ENCODE peak calls at places on chromosomes 1 and 21, in nine cellular contexts. R is brain microvascular endothelial cell; J is astrocyte of the spinal cord; G is OCI-LY7; B is mucosa of descending colon; H is fibroblast of the aortic adventitia; O is GM12865; N is CD8-positive, alpha-beta T cell; M is cardiac muscle cell. Z is an unnamed sample.

GRCh38 chr1:66134004-66134403 is 341.3 kb downstream of the PDE4B start:
- DNase-seq in M (no peak), G (no peak), N (no peak), R (no peak), O (no peak), H (no peak), J (no peak), B (no peak), Z (no peak)

GRCh38 chr1:232183802-232184201 is 446.1 kb downstream of the SIPA1L2 start:
- DNase-seq in R (no peak), N (no peak), B (no peak), G (peak; percentile 4), J (no peak), M (no peak), H (no peak), O (no peak), Z (no peak)

GRCh38 chr21:44800103-44800502 is 1.5 kb downstream of the UBE2G2 start:
- DNase-seq in J (peak; percentile 42), N (no peak), G (peak; percentile 68), M (peak; percentile 65), B (peak; percentile 74), O (peak; percentile 33), R (no peak), H (peak; percentile 65), Z (peak; percentile 69)

GRCh38 chr1:101357444-101357986 is 120.7 kb downstream of the S1PR1 start:
- DNase-seq in G (peak; percentile 77), O (peak; percentile 91), R (peak; percentile 87), M (peak; percentile 88), N (peak; percentile 79), H (peak; percentile 82), J (peak; percentile 81), B (peak; percentile 78), Z (peak; percentile 23)

GRCh38 chr1:180680558-180681144 is 48.8 kb downstream of the XPR1 start:
- DNase-seq in J (peak; percentile 72), N (no peak), R (peak; percentile 59), B (no peak), O (no peak), G (no peak), M (peak; percentile 44), H (peak; percentile 21), Z (peak; percentile 27)

GRCh38 chr1:47934243-47934805 is 62.9 kb downstream of the TRABD2B start:
- DNase-seq in G (no peak), J (peak; percentile 8), H (peak; percentile 61), O (no peak), B (peak; percentile 52), R (no peak), M (peak; percentile 92), N (no peak), Z (no peak)

GRCh38 chr1:224454337-224455055 is 19.9 kb upstream of the WDR26 start:
- DNase-seq in G (no peak), M (no peak), R (no peak), N (no peak), H (no peak), B (peak; percentile 66), O (no peak), J (no peak), Z (no peak)

GRCh38 chr1:99643021-99643779 is 2.7 kb upstream of the PALMD start:
- DNase-seq in H (no peak), O (no peak), N (no peak), B (no peak), J (no peak), M (no peak), G (no peak), R (peak; percentile 14), Z (no peak)

GRCh38 chr21:37373539-37373938 is 7.0 kb downstream of the DYRK1A start:
- DNase-seq in R (no peak), O (no peak), G (no peak), H (no peak), B (no peak), M (no peak), J (peak; percentile 9), N (no peak), Z (no peak)

GRCh38 chr1:244046907-244047738 is 4.0 kb upstream of the ZBTB18 start:
- DNase-seq in R (peak; percentile 45), J (peak; percentile 55), O (no peak), G (no peak), H (peak; percentile 32), M (peak; percentile 33), N (no peak), B (peak; percentile 38), Z (no peak)

GRCh38 chr1:203937678-203938330 is 76.4 kb downstream of the SNRPE start:
- DNase-seq in H (no peak), G (peak; percentile 86), J (no peak), M (no peak), B (no peak), R (no peak), O (no peak), N (no peak), Z (peak; percentile 29)

GRCh38 chr1:1270813-1271212 is 2.8 kb downstream of the UBE2J2 start:
- DNase-seq in H (peak; percentile 75), B (no peak), G (no peak), J (no peak), M (peak; percentile 62), R (no peak), O (no peak), N (no peak), Z (no peak)

GRCh38 chr1:37410080-37410479 is 64.3 kb upstream of the ZC3H12A start:
- DNase-seq in J (no peak), N (no peak), R (no peak), B (no peak), H (no peak), M (no peak), O (no peak), G (no peak), Z (no peak)

GRCh38 chr1:17437260-17438175 is 2.0 kb downstream of the RCC2 start:
- DNase-seq in G (peak; percentile 73), O (peak; percentile 68), R (no peak), B (peak; percentile 45), H (no peak), M (peak; percentile 55), N (peak; percentile 75), J (peak; percentile 41), Z (no peak)

GRCh38 chr1:193318347-193318746 is 131.9 kb upstream of the B3GALT2 start:
- DNase-seq in N (no peak), J (no peak), B (no peak), H (no peak), R (no peak), M (no peak), G (no peak), O (no peak), Z (no peak)

GRCh38 chr1:173603056-173603591 is at the start of gene SLC9C2:
- DNase-seq in J (peak; percentile 5), B (peak; percentile 4), O (no peak), R (peak; percentile 34), G (peak; percentile 3), N (no peak), M (peak; percentile 94), H (peak; percentile 82), Z (peak; percentile 43)

GRCh38 chr1:113242481-113242880 is 147.8 kb upstream of the MAGI3 start:
- DNase-seq in G (no peak), J (no peak), M (no peak), H (no peak), O (no peak), R (no peak), B (peak; percentile 95), N (no peak), Z (no peak)

GRCh38 chr1:155093938-155094621 is 15.4 kb downstream of the EFNA3 start:
- DNase-seq in N (no peak), H (peak; percentile 69), J (peak; percentile 49), G (peak; percentile 48), M (peak; percentile 74), O (no peak), B (peak; percentile 58), R (no peak), Z (no peak)

GRCh38 chr1:34899471-34899870 is 30.0 kb downstream of the DLGAP3 start:
- DNase-seq in H (no peak), G (no peak), N (no peak), M (no peak), J (no peak), O (no peak), B (no peak), R (no peak), Z (no peak)
- TF ChIP-seq CTCF in H (no peak), G (no peak), N (no peak), M (no peak), J (no peak), O (no peak), B (no peak), R (no peak), Z (no peak)

DNA sequence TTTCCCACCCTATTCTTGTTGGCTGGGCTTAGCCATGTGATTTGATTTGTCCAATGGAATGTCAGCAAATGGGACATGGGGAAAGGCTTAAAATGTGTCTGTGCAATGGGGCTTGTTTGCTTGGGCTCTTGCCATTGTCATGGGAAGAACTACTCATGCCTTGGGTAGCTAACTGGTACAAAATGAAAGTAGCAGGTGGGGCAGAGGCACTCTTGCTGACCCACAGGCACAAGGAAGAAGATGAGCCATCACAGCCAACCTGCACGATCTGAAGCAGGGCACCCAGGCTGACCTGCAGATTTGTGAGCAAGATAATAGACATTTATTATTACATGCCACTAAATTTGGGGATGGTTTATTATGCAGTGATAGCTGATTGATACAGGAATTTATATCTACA is 305.9 kb upstream of the CAMK1G start:
- DNase-seq in N (no peak), M (no peak), H (no peak), B (no peak), O (no peak), R (no peak), G (no peak), J (no peak), Z (no peak)
- H3K4me3 ChIP-seq in N (no peak overlapping the region), M (no peak overlapping the region), H (no peak overlapping the region), B (no peak overlapping the region), O (no peak overlapping the region), R (no peak overlapping the region), G (no peak overlapping the region), J (no peak overlapping the region), Z (no peak overlapping the region)

GRCh38 chr1:11233208-11233607 is 29.1 kb downstream of the MTOR start:
- DNase-seq in G (no peak), J (no peak), O (no peak), H (no peak), B (no peak), M (no peak), R (no peak), N (no peak), Z (no peak)
- TF ChIP-seq CTCF in G (no peak), J (no peak), O (no peak), H (no peak), B (no peak), M (no peak), R (no peak), N (no peak), Z (no peak)

DNA sequence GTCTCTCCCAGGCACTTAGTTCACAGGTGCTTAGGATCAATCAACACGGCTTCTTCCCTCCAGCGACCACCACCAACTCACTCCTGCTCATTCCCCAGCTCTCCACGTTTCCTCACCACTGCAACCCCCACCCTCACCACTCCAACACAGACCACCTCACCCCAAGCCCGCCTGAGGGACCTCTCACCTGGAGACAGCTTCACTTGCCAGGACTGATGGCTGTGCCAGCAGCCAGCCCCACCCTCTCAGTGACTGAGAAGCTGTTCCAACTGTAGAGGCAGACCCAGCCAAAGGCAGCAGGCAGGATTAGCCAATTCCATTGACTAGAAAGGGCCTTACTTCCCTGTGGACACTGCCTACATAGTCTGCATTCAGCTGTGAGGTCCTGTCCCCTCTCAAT is 7.8 kb downstream of the TAGLN2 start:
- DNase-seq in M (no peak), N (no peak), B (no peak), G (no peak), H (no peak), J (no peak), O (no peak), R (no peak), Z (no peak)
- H3K4me3 ChIP-seq in M (no peak overlapping the region), N (no peak overlapping the region), B (no peak overlapping the region), G (no peak overlapping the region), H (no peak overlapping the region), J (no peak overlapping the region), O (no peak overlapping the region), R (no peak overlapping the region), Z (no peak overlapping the region)

GRCh38 chr1:184387871-184388670 is 1.2 kb downstream of the C1orf21 start:
- DNase-seq in R (peak; percentile 71), H (peak; percentile 83), O (peak; percentile 24), M (peak; percentile 58), G (no peak), J (peak; percentile 64), B (peak; percentile 62), N (no peak), Z (no peak)
- TF ChIP-seq CTCF in R (peak; percentile 3), H (no peak), O (no peak), M (peak; percentile 5), G (no peak), J (no peak), B (no peak), N (no peak), Z (no peak)